ENCODE peak calls at places on chromosomes 6 and 20, in four cellular contexts. One of them, this sample, is unnamed.

GRCh38 chr20:62645613-62646012 is 3.3 kb downstream of the SLCO4A1 start:
- DNase-seq in stimulated activated naive CD4-positive, alpha-beta T cell: no peak
- DNase-seq in iPS DF 6.9: no peak
- DNase-seq in nephron progenitor cell: no peak
- DNase-seq in this sample: no peak

GRCh38 chr6:25788305-25788922 is 33.9 kb downstream of the SLC17A4 start:
- DNase-seq in nephron progenitor cell: peak
- DNase-seq in stimulated activated naive CD4-positive, alpha-beta T cell: no peak
- DNase-seq in iPS DF 6.9: peak
- DNase-seq in this sample: peak

GRCh38 chr20:32444474-32445220 is 86.5 kb downstream of the ASXL1 start:
- DNase-seq in iPS DF 6.9: no peak
- DNase-seq in stimulated activated naive CD4-positive, alpha-beta T cell: no peak
- DNase-seq in nephron progenitor cell: no peak
- DNase-seq in this sample: no peak

GRCh38 chr6:78910611-78911134 is 43.3 kb downstream of the IRAK1BP1 start:
- DNase-seq in iPS DF 6.9: peak
- DNase-seq in stimulated activated naive CD4-positive, alpha-beta T cell: no peak
- DNase-seq in nephron progenitor cell: peak
- DNase-seq in this sample: no peak

GRCh38 chr6:148758492-148758891 is 11.7 kb downstream of the UST start:
- DNase-seq in nephron progenitor cell: no peak
- DNase-seq in iPS DF 6.9: no peak
- DNase-seq in stimulated activated naive CD4-positive, alpha-beta T cell: no peak
- DNase-seq in this sample: no peak

GRCh38 chr20:48739395-48740268 is 88.2 kb downstream of the PREX1 start:
- DNase-seq in nephron progenitor cell: no peak
- DNase-seq in iPS DF 6.9: no peak
- DNase-seq in stimulated activated naive CD4-positive, alpha-beta T cell: no peak
- DNase-seq in this sample: no peak

GRCh38 chr6:12112540-12113189 is 100.6 kb downstream of the HIVEP1 start:
- DNase-seq in iPS DF 6.9: no peak
- DNase-seq in stimulated activated naive CD4-positive, alpha-beta T cell: no peak
- DNase-seq in nephron progenitor cell: no peak
- DNase-seq in this sample: no peak

GRCh38 chr6:89221109-89221508 is 4.0 kb upstream of the GABRR1 start:
- DNase-seq in iPS DF 6.9: no peak
- DNase-seq in nephron progenitor cell: no peak
- DNase-seq in stimulated activated naive CD4-positive, alpha-beta T cell: no peak
- DNase-seq in this sample: no peak

GRCh38 chr20:20713244-20713765 is 861 bp upstream of the RALGAPA2 start:
- DNase-seq in iPS DF 6.9: no peak
- DNase-seq in stimulated activated naive CD4-positive, alpha-beta T cell: no peak
- DNase-seq in nephron progenitor cell: no peak
- DNase-seq in this sample: no peak

GRCh38 chr20:1961374-1961773 is 32.5 kb downstream of the PDYN start:
- DNase-seq in nephron progenitor cell: no peak
- DNase-seq in stimulated activated naive CD4-positive, alpha-beta T cell: no peak
- DNase-seq in iPS DF 6.9: no peak
- DNase-seq in this sample: no peak

GRCh38 chr20:25285091-25285647 is 37.3 kb downstream of the PYGB start:
- DNase-seq in stimulated activated naive CD4-positive, alpha-beta T cell: no peak
- DNase-seq in nephron progenitor cell: no peak
- DNase-seq in iPS DF 6.9: no peak
- DNase-seq in this sample: no peak

GRCh38 chr20:33862709-33863403 is 51.7 kb downstream of the CHMP4B start:
- DNase-seq in stimulated activated naive CD4-positive, alpha-beta T cell: peak
- DNase-seq in nephron progenitor cell: peak
- DNase-seq in iPS DF 6.9: peak
- DNase-seq in this sample: peak

GRCh38 chr20:57071283-57071701 is 195.1 kb downstream of the BMP7 start:
- DNase-seq in iPS DF 6.9: no peak
- DNase-seq in nephron progenitor cell: peak
- DNase-seq in stimulated activated naive CD4-positive, alpha-beta T cell: no peak
- DNase-seq in this sample: no peak

GRCh38 chr6:24547243-24547642 is 52.5 kb downstream of the ALDH5A1 start:
- DNase-seq in iPS DF 6.9: no peak
- DNase-seq in nephron progenitor cell: peak
- DNase-seq in stimulated activated naive CD4-positive, alpha-beta T cell: peak
- DNase-seq in this sample: peak